ENCODE peak calls at places on chromosome 13, in four cellular contexts. Z is HepG2, O is K562, I is GM12878. L is an unnamed sample.

GRCh38 chr13:75702476-75702875 is 66.3 kb downstream of the LMO7 start:
- DNase-seq in Z (no peak), O (no peak), I (no peak), L (no peak)

GRCh38 chr13:72258340-72258981 is 391.5 kb upstream of the DACH1 start:
- DNase-seq in Z (no peak), O (no peak), I (no peak), L (no peak)

GRCh38 chr13:95256086-95256485 is 45.2 kb downstream of the ABCC4 start:
- DNase-seq in Z (peak), O (no peak), I (no peak), L (no peak)

GRCh38 chr13:60448907-60449510 is 52.0 kb downstream of the TDRD3 start:
- DNase-seq in Z (peak), O (peak), I (no peak), L (peak)

GRCh38 chr13:99477493-99477892 is 23.8 kb upstream of the TM9SF2 start:
- DNase-seq in Z (no peak), O (no peak), I (no peak), L (no peak)

GRCh38 chr13:46667687-46668281 is 114.8 kb downstream of the LRCH1 start:
- DNase-seq in Z (no peak), O (no peak), I (no peak), L (no peak)

GRCh38 chr13:67833564-67833963 is 603.4 kb upstream of the PCDH9 start:
- DNase-seq in Z (no peak), O (no peak), I (no peak), L (no peak)

GRCh38 chr13:80048802-80049201 is 292.1 kb downstream of the SPRY2 start:
- DNase-seq in Z (no peak), O (peak), I (peak), L (peak)

GRCh38 chr13:73851104-73851503 is 283.1 kb downstream of the KLF12 start:
- DNase-seq in Z (no peak), O (no peak), I (no peak), L (no peak)

GRCh38 chr13:50893211-50893852 is 16.3 kb upstream of the RNASEH2B start:
- DNase-seq in Z (no peak), O (no peak), I (no peak), L (no peak)

GRCh38 chr13:50894042-50894441 is 15.5 kb upstream of the RNASEH2B start:
- DNase-seq in Z (no peak), O (no peak), I (no peak), L (no peak)

GRCh38 chr13:50894504-50894903 is 15.1 kb upstream of the RNASEH2B start:
- DNase-seq in Z (no peak), O (no peak), I (no peak), L (no peak)

GRCh38 chr13:50891206-50891605 is 18.4 kb upstream of the RNASEH2B start:
- DNase-seq in Z (no peak), O (no peak), I (no peak), L (no peak)

GRCh38 chr13:50892162-50892944 is 17.2 kb upstream of the RNASEH2B start:
- DNase-seq in Z (no peak), O (no peak), I (no peak), L (no peak)
- TF ChIP-seq FOXK2 in Z (no peak), O (no peak), I (no peak), L (no peak)

GRCh38 chr13:113647351-113648217 is 10.4 kb downstream of the ATP4B start:
- DNase-seq in Z (no peak), O (no peak), I (no peak), L (no peak)

GRCh38 chr13:113650275-113650674 is 7.7 kb downstream of the ATP4B start:
- DNase-seq in Z (no peak), O (no peak), I (no peak), L (no peak)

GRCh38 chr13:113650731-113651148 is 7.3 kb downstream of the ATP4B start:
- DNase-seq in Z (no peak), O (no peak), I (no peak), L (no peak)

GRCh38 chr13:113648218-113648615 is 9.8 kb downstream of the ATP4B start:
- DNase-seq in Z (no peak), O (no peak), I (no peak), L (no peak)

GRCh38 chr13:113649212-113649611 is 8.8 kb downstream of the ATP4B start:
- DNase-seq in Z (no peak), O (no peak), I (no peak), L (no peak)
- TF ChIP-seq FOXK2 in Z (no peak), O (no peak), I (no peak), L (no peak)

GRCh38 chr13:51000058-51000457 is 90.5 kb downstream of the RNASEH2B start:
- DNase-seq in Z (no peak), O (no peak), I (no peak), L (no peak)

GRCh38 chr13:50998326-50998725 is 88.7 kb downstream of the RNASEH2B start:
- DNase-seq in Z (no peak), O (no peak), I (no peak), L (no peak)

GRCh38 chr13:51000576-51001260 is 91.1 kb downstream of the RNASEH2B start:
- DNase-seq in Z (no peak), O (no peak), I (no peak), L (no peak)

GRCh38 chr13:51001335-51001734 is 91.7 kb downstream of the RNASEH2B start:
- DNase-seq in Z (no peak), O (no peak), I (no peak), L (no peak)

GRCh38 chr13:50999641-51000040 is 90.0 kb downstream of the RNASEH2B start:
- DNase-seq in Z (no peak), O (no peak), I (no peak), L (no peak)
- TF ChIP-seq FOXK2 in Z (no peak), O (no peak), I (no peak), L (no peak)

DNA sequence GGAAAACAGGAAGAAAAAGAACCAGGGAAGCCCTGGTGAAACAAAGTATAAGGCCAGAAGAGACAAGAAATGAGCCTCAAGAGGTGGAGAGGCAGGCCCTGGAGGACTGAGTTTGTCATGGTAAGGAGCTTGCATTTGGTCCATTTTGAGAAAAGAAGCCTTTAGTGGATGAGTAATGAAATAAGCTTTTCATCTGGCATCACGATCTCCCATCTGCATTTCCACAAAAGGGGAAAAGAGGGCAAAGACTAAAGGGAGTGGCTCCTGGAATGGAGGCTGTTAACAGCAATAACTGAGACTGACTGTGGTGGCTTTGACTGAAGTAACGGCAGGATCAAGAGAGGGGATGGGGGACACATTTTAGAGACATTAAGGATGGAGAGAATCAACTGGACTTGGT is 148.8 kb upstream of the NBEA start:
- DNase-seq in Z (no peak), O (no peak), I (no peak), L (no peak)
- TF ChIP-seq FOXK2 in Z (no peak), O (no peak), I (no peak), L (no peak)

DNA sequence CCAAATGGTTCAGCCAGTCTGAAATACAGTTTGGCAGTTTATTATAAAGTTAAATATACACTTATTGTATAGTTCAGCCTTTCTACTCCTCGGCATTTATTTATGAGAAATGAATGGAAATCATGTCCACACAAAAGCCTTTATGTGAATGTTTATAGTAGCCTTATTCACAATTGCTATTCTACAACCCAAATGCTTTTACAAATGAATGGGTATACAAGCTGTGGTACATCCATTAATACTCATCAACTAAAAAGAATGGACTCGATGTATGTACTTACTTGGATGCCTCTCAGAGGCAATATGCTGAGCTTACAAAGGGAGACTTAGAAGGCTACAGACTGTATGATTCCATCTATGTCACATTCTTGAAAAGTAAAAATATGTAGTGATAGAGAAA is 150.7 kb downstream of the NBEA start:
- DNase-seq in Z (no peak), O (no peak), I (no peak), L (no peak)
- TF ChIP-seq FOXK2 in Z (no peak), O (no peak), I (no peak), L (no peak)

GRCh38 chr13:36344886-36345437 is 1.2 kb downstream of the SPART start:
- DNase-seq in Z (no peak), O (peak), I (no peak), L (no peak)
- TF ChIP-seq FOXK2 in Z (no peak), O (no peak), I (no peak), L (no peak)

GRCh38 chr13:113445791-113446487 is 7.3 kb downstream of the ADPRHL1 start:
- DNase-seq in Z (no peak), O (no peak), I (no peak), L (no peak)
- TF ChIP-seq FOXK2 in Z (no peak), O (no peak), I (no peak), L (no peak)

GRCh38 chr13:30421093-30422055 is 919 bp upstream of the UBE2L5 start:
- DNase-seq in Z (no peak), O (peak), I (no peak), L (peak)
- TF ChIP-seq FOXK2 in Z (no peak), O (no peak), I (no peak), L (no peak)

GRCh38 chr13:37788346-37788745 is 81.2 kb downstream of the TRPC4 start:
- DNase-seq in Z (no peak), O (no peak), I (no peak), L (no peak)
- TF ChIP-seq FOXK2 in Z (no peak), O (no peak), I (no peak), L (no peak)

DNA sequence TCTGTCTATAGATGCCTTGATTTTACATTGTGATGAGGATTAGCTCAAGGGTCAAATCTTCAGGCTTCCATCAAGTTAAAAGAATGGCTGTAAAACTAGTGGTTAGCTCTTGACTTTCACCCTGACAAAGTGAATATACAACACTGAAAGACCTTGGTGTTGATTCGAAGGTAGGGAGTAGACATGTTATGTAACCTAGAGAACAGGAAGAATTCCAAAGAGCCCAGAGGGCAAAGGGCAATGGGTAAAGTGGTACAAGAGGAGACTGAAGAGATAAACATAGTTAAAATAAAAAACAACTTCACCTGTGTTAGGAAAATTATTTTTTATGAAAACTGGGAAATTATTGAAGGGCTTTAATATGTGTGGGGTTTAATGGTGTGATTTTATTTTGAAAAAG is 833.2 kb upstream of the KLHL1 start:
- DNase-seq in Z (peak), O (no peak), I (no peak), L (no peak)
- TF ChIP-seq FOXK2 in Z (no peak), O (no peak), I (no peak), L (no peak)